ENCODE peak calls at places on chromosomes 7 and 10, in five cellular contexts. Y is progenitor cell of endocrine pancreas; F is lower leg skin; K is RWPE1; O is CD4-positive, alpha-beta T cell. P is an unnamed sample.

GRCh38 chr7:148110097-148110868 is 480.3 kb upstream of the C7orf33 start:
- DNase-seq in Y (no peak), F (no peak), O (no peak), K (no peak), P (no peak)

GRCh38 chr10:29245476-29245875 is 43.4 kb upstream of the LYZL1 start:
- DNase-seq in K (no peak), F (no peak), Y (no peak), O (no peak), P (no peak)

GRCh38 chr7:22696672-22697071 is 30.3 kb upstream of the IL6 start:
- DNase-seq in F (no peak), Y (no peak), K (peak), O (no peak), P (no peak)

GRCh38 chr7:37282927-37283326 is 165.7 kb downstream of the ELMO1 start:
- DNase-seq in K (no peak), O (no peak), F (no peak), Y (no peak), P (no peak)

GRCh38 chr7:154204046-154204445 is 151.8 kb downstream of the DPP6 start:
- DNase-seq in Y (no peak), O (no peak), F (no peak), K (no peak), P (no peak)

GRCh38 chr7:38374507-38374906 is 101.1 kb upstream of the TARP start:
- DNase-seq in F (no peak), Y (no peak), K (no peak), O (peak), P (no peak)

GRCh38 chr7:55266243-55266642 is 98.9 kb upstream of the LANCL2 start:
- DNase-seq in O (no peak), K (no peak), Y (no peak), F (no peak), P (no peak)

GRCh38 chr10:124917168-124917938 is 24.6 kb upstream of the ZRANB1 start:
- DNase-seq in Y (peak), F (peak), K (peak), O (peak), P (peak)

GRCh38 chr7:115676080-115676479 is 354.5 kb downstream of the TFEC start:
- DNase-seq in Y (no peak), O (no peak), F (no peak), K (peak), P (no peak)

GRCh38 chr10:31484407-31485135 is 165.6 kb downstream of the ZEB1 start:
- DNase-seq in O (no peak), K (no peak), F (no peak), Y (no peak), P (no peak)

GRCh38 chr7:128882134-128882533 is 19.5 kb downstream of the ATP6V1F start:
- DNase-seq in Y (no peak), F (no peak), O (no peak), K (no peak), P (no peak)

DNA sequence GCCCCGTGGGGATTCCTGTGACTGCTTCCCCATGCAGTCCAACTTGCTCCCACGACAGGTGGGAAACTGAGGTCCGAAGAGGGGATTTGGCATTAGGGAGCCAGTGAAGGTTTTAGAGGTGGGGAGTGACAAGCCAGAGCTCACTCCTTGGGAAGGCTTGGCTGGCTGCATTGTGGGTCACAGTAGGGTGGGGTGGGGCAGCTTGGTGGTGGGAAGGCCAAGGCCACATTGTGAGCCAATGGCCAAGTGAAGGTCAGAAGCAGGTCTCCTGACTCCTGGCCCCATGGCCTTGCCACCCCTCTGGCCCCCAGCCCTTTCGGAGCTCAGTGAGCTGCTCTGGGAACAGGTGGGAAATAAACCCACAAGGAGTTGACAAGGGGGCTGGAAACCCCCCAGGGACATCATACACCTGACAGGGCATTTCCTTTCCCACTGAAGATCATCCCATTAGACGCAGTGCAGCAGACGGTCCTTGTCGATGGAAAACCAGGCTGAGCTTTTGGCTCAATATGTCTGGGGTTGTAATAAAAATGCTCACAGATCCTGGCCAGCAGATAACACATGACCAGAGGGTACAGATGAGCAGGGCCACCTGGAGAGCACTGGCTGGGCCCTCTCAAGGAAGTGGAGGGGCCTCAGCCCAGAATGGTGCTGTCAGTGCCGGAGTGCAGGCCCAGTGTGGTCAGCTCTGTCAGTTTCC is 2.4 kb downstream of the C10orf105 start:
- DNase-seq in O (no peak), F (no peak), K (no peak), Y (no peak), P (no peak)
- TF ChIP-seq CTCF in O (no peak), F (no peak), K (no peak), Y (no peak), P (no peak)

GRCh38 chr10:91300011-91300575 is 79.6 kb downstream of the PCGF5 start:
- DNase-seq in F (no peak), O (no peak), K (no peak), Y (no peak), P (no peak)
- TF ChIP-seq CTCF in F (no peak), O (no peak), K (no peak), Y (no peak), P (no peak)

GRCh38 chr7:132680590-132680989 is 104.3 kb upstream of the PLXNA4 start:
- DNase-seq in K (no peak), F (no peak), Y (no peak), O (no peak), P (no peak)

GRCh38 chr7:132687981-132688383 is 111.7 kb upstream of the PLXNA4 start:
- DNase-seq in K (no peak), F (no peak), Y (no peak), O (no peak), P (no peak)

GRCh38 chr7:132687016-132687415 is 110.7 kb upstream of the PLXNA4 start:
- DNase-seq in O (no peak), K (no peak), Y (no peak), F (no peak), P (no peak)

GRCh38 chr7:132685301-132685700 is 109.0 kb upstream of the PLXNA4 start:
- DNase-seq in K (no peak), O (no peak), Y (no peak), F (no peak), P (no peak)

GRCh38 chr7:132683967-132684690 is 107.9 kb upstream of the PLXNA4 start:
- DNase-seq in K (no peak), F (no peak), O (no peak), Y (no peak), P (no peak)
- TF ChIP-seq CTCF in K (no peak), F (no peak), O (no peak), Y (no peak), P (no peak)

GRCh38 chr7:29248713-29249382 is 54.3 kb downstream of the CHN2 start:
- DNase-seq in K (no peak), O (no peak), Y (no peak), F (no peak), P (no peak)

GRCh38 chr7:29239638-29240037 is 45.1 kb downstream of the CHN2 start:
- DNase-seq in K (no peak), O (no peak), Y (no peak), F (no peak), P (no peak)

GRCh38 chr7:29247962-29248236 is 53.3 kb downstream of the CHN2 start:
- DNase-seq in K (no peak), O (no peak), F (no peak), Y (no peak), P (no peak)

GRCh38 chr7:29247232-29247961 is 52.8 kb downstream of the CHN2 start:
- DNase-seq in O (no peak), K (no peak), F (no peak), Y (no peak), P (no peak)

GRCh38 chr7:29243777-29244655 is 49.4 kb downstream of the CHN2 start:
- DNase-seq in O (peak), F (no peak), K (no peak), Y (no peak), P (no peak)
- TF ChIP-seq CTCF in O (no peak), F (no peak), K (no peak), Y (peak), P (no peak)

GRCh38 chr10:78450807-78451485 is 417.3 kb downstream of the RPS24 start:
- DNase-seq in F (no peak), O (no peak), K (no peak), Y (no peak), P (no peak)
- TF ChIP-seq CTCF in F (no peak), O (no peak), K (no peak), Y (no peak), P (no peak)

P was measured in mesothelial cell of epicardium.